ENCODE peak calls at places on chromosomes 13 and 19, in seven cellular contexts. P, Z, S, Q, A, V and F are unnamed samples.

GRCh38 chr19:3798137-3798536 is 12.0 kb upstream of the MATK start:
- DNase-seq in P (no peak), Z (no peak), S (no peak), Q (no peak), A (no peak), V (no peak), F (no peak)

GRCh38 chr19:51163257-51163656 is 21.2 kb downstream of the SIGLEC7 start:
- DNase-seq in P (no peak), Z (no peak), S (peak; percentile 42), Q (no peak), A (no peak), V (no peak), F (no peak)

GRCh38 chr19:14718522-14719113 is 28.8 kb downstream of the ZNF333 start:
- DNase-seq in P (no peak), Z (no peak), S (no peak), Q (no peak), A (peak; percentile 15), V (no peak), F (no peak)

GRCh38 chr19:21751379-21751778 is 16.0 kb downstream of the ZNF100 start:
- DNase-seq in P (no peak), Z (no peak), S (no peak), Q (no peak), A (peak; percentile 69), V (peak; percentile 58), F (peak; percentile 10)

GRCh38 chr13:50572129-50572528 is 271.4 kb downstream of the DLEU7 start:
- DNase-seq in P (no peak), Z (no peak), S (no peak), Q (no peak), A (no peak), V (no peak), F (no peak)

GRCh38 chr13:98890186-98890585 is 87.7 kb downstream of the DOCK9 start:
- DNase-seq in P (no peak), Z (no peak), S (peak; percentile 93), Q (peak; percentile 86), A (peak; percentile 99), V (peak; percentile 80), F (peak; percentile 91)

GRCh38 chr13:67100723-67101122 is 129.4 kb downstream of the PCDH9 start:
- DNase-seq in P (no peak), Z (no peak), S (no peak), Q (peak; percentile 48), A (no peak), V (no peak), F (no peak)

GRCh38 chr13:48489666-48490065 is 43.2 kb downstream of the RCBTB2 start:
- DNase-seq in P (no peak), Z (no peak), S (no peak), Q (no peak), A (peak; percentile 5), V (no peak), F (no peak)

GRCh38 chr13:80529734-80530133 is 188.8 kb upstream of the SPRY2 start:
- DNase-seq in P (no peak), Z (no peak), S (peak; percentile 85), Q (no peak), A (peak; percentile 75), V (peak; percentile 62), F (no peak)

GRCh38 chr13:113900646-113901045 is 36.8 kb upstream of the GAS6 start:
- DNase-seq in P (no peak), Z (no peak), S (no peak), Q (no peak), A (no peak), V (no peak), F (no peak)

GRCh38 chr19:30557212-30557611 is 185.0 kb downstream of the ZNF536 start:
- DNase-seq in P (no peak), Z (no peak), S (peak; percentile 4), Q (no peak), A (no peak), V (peak; percentile 39), F (no peak)

GRCh38 chr19:46661735-46662592 is 982 bp upstream of the DACT3 start:
- DNase-seq in P (peak; percentile 90), Z (peak; percentile 88), S (peak; percentile 81), Q (peak; percentile 49), A (peak; percentile 90), V (peak; percentile 96), F (peak; percentile 71)

GRCh38 chr13:90797335-90797734 is 550.2 kb upstream of the MIR17HG start:
- DNase-seq in P (no peak), Z (no peak), S (no peak), Q (no peak), A (no peak), V (no peak), F (no peak)
- H3K4me3 ChIP-seq in P (no peak overlapping the region), Z (no peak overlapping the region), S (no peak overlapping the region), Q (no peak overlapping the region), A (no peak overlapping the region), V (no peak overlapping the region), F (no peak overlapping the region)

DNA sequence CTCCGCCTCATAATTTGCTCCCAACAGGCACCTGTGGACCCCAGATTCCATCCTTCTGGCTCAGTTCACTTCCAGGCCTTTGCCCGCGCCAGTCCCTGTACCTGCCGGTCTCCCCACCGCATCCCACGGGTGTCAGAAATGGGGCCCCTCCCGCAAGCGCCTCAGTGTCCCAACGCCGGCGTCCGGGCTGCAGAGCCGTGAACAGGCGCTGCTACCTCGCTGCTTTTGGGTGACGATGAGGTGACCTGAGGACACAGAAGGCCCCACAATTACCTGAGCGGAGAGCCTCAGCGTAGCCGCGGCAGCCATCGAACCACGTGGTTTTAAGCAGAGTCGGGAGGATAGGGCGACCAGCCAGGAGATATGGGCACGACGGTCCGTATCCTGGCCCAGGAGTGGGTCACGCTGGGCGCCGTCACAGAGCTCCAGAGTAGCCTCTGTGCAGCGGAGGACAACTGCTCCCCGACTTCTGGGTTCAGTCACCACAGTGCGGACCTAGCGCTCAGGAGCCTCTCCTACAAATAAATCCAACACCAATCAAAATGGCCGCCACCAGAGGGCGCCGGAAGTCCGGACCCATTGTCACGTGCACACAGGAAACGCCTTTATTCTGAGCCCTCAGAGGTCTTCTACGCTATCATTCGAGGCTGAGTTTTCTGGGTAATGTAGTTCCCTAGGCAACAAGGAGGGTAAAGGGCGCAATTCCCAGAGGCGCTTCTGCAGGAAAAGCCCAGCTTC is at the start of gene ZNF814:
- DNase-seq in P (peak; percentile 58), Z (peak; percentile 89), S (peak; percentile 67), Q (peak; percentile 57), A (peak; percentile 80), V (peak; percentile 91), F (peak; percentile 29)
- TF ChIP-seq CTCF in P (no peak), Z (peak; percentile 17), S (peak; percentile 47), Q (peak; percentile 48), A (peak; percentile 11), V (peak; percentile 31), F (peak; percentile 38)

GRCh38 chr19:12899891-12900518 is 9.0 kb downstream of the GCDH start:
- DNase-seq in P (no peak), Z (no peak), S (no peak), Q (no peak), A (no peak), V (no peak), F (no peak)
- H3K4me3 ChIP-seq in P (no peak overlapping the region), Z (no peak overlapping the region), S (no peak overlapping the region), Q (no peak overlapping the region), A (no peak overlapping the region), V (no peak overlapping the region), F (no peak overlapping the region)

GRCh38 chr13:110138009-110138699 is 168.8 kb downstream of the COL4A1 start:
- DNase-seq in P (peak; percentile 73), Z (no peak), S (peak; percentile 72), Q (peak; percentile 56), A (peak; percentile 70), V (peak; percentile 90), F (no peak)
- TF ChIP-seq CTCF in P (no peak), Z (no peak), S (peak; percentile 14), Q (no peak), A (no peak), V (no peak), F (peak; percentile 15)

DNA sequence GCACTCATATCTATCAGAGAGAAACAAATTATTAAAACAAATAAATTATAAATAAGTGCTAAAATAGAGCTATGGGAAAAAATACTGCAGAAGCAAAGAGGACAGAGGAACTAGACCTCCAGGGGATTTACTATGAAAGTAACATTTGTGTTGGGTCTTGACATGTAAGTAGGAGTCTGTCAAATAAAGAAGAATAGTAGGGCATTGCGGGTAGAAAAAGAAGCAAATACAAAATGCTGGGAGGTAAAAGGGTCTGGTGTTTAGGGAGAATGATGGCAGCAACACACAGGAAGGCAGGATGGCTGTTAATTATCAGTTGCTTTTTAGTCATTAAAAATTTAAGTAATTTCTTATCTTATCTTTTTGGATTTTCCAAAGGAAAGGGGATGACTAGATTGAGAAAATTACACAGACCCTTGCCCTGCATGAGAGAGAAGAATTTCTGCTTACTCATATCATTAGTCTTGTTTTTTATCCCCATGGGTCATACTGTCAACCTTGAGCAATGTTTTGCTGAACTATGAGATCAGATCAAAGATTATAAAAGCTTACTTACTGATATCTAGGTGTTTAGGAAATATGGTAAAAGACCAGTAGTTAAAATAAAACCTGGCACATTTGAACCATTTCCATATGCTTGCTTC is 472.7 kb downstream of the DIAPH3 start:
- DNase-seq in P (no peak), Z (no peak), S (no peak), Q (no peak), A (peak; percentile 63), V (peak; percentile 55), F (no peak)
- H3K4me3 ChIP-seq in P (no peak overlapping the region), Z (no peak overlapping the region), S (no peak overlapping the region), Q (no peak overlapping the region), A (no peak overlapping the region), V (no peak overlapping the region), F (no peak overlapping the region)

GRCh38 chr13:78372581-78372980 is 230.8 kb downstream of the POU4F1 start:
- DNase-seq in P (no peak), Z (no peak), S (no peak), Q (no peak), A (peak; percentile 15), V (no peak), F (no peak)

GRCh38 chr13:78376822-78377221 is 226.5 kb downstream of the POU4F1 start:
- DNase-seq in P (no peak), Z (no peak), S (no peak), Q (no peak), A (no peak), V (no peak), F (no peak)

GRCh38 chr13:78370231-78370630 is 233.1 kb downstream of the POU4F1 start:
- DNase-seq in P (no peak), Z (no peak), S (no peak), Q (no peak), A (no peak), V (no peak), F (no peak)

DNA sequence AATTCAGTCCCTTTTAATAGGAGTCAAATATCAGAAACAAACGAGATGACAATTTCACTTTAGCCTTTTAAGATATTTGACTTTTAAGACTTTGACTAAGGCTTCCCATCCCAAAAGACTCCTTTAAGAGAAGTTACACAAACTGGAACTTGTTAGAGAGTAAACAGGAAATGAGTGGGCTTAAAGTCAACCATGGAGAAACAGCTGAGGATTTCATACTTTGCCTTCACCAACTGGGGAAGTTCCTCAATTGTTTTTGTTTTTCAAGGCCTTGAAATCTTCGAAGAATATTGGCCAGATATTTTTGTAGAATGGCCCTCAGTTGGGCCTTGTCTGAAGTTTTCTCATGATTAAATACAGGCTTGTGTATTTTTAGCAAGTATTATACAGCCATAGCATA is 227.3 kb downstream of the POU4F1 start:
- DNase-seq in P (no peak), Z (no peak), S (no peak), Q (no peak), A (no peak), V (no peak), F (no peak)
- TF ChIP-seq CTCF in P (no peak), Z (no peak), S (no peak), Q (no peak), A (no peak), V (no peak), F (no peak)